ENCODE peak calls at places on chromosomes 2 and 18, in five cellular contexts. L is astrocyte of the spinal cord; P is A549; V is MM.1S; H is CD4-positive, alpha-beta T cell. B is an unnamed sample.

GRCh38 chr2:100244881-100245605 is 77.3 kb downstream of the LONRF2 start:
- DNase-seq in L (peak; percentile 67), V (no peak), P (no peak), H (no peak), B (no peak)

GRCh38 chr2:17851731-17852585 is 26.5 kb upstream of the KCNS3 start:
- DNase-seq in P (peak; percentile 64), L (peak; percentile 74), H (no peak), V (peak; percentile 61), B (peak; percentile 62)

GRCh38 chr2:48251437-48252148 is 278.4 kb upstream of the STON1 start:
- DNase-seq in V (no peak), P (no peak), L (no peak), H (no peak), B (no peak)

GRCh38 chr2:128684523-128684922 is 365.9 kb upstream of the HS6ST1 start:
- DNase-seq in P (no peak), V (no peak), H (no peak), L (no peak), B (no peak)

GRCh38 chr2:38377501-38378258 is 607 bp upstream of the ATL2 start:
- DNase-seq in H (no peak), V (peak; percentile 22), L (peak; percentile 78), P (peak; percentile 17), B (no peak)

GRCh38 chr2:169452080-169452479 is 27.2 kb upstream of the BBS5 start:
- DNase-seq in P (peak; percentile 64), V (peak; percentile 28), H (no peak), L (peak; percentile 49), B (peak; percentile 10)

GRCh38 chr2:196245746-196246145 is 74.4 kb upstream of the STK17B start:
- DNase-seq in L (no peak), V (no peak), P (no peak), H (no peak), B (no peak)

GRCh38 chr2:205996156-205996555 is 89.8 kb downstream of the INO80D start:
- DNase-seq in V (no peak), L (no peak), P (no peak), H (no peak), B (no peak)

GRCh38 chr2:39881494-39881893 is 102.4 kb upstream of the THUMPD2 start:
- DNase-seq in V (no peak), H (no peak), P (peak; percentile 29), L (peak; percentile 19), B (no peak)

GRCh38 chr2:207219716-207220414 is 54.1 kb upstream of the KLF7 start:
- DNase-seq in L (peak; percentile 90), V (no peak), H (no peak), P (peak; percentile 43), B (no peak)

GRCh38 chr2:177692828-177693269 is 300.3 kb downstream of the AGPS start:
- DNase-seq in V (no peak), L (no peak), H (no peak), P (peak; percentile 55), B (no peak)

GRCh38 chr2:224646242-224646846 is 61.2 kb upstream of the CUL3 start:
- DNase-seq in P (peak; percentile 36), V (peak; percentile 14), L (peak; percentile 7), H (no peak), B (peak; percentile 38)

GRCh38 chr18:25239636-25240468 is 112.1 kb downstream of the ZNF521 start:
- DNase-seq in P (no peak), H (no peak), L (no peak), V (no peak), B (no peak)

GRCh38 chr2:191384829-191385228 is 139.6 kb downstream of the MYO1B start:
- DNase-seq in V (no peak), P (no peak), L (peak; percentile 19), H (no peak), B (no peak)

GRCh38 chr18:40874233-40874632 is 1080.8 kb upstream of the PIK3C3 start:
- DNase-seq in P (no peak), H (no peak), V (no peak), L (peak; percentile 34), B (no peak)

GRCh38 chr2:130727286-130727924 is 1.5 kb upstream of the GPR148 start:
- DNase-seq in V (peak; percentile 79), L (peak; percentile 70), H (peak; percentile 88), P (peak; percentile 88), B (peak; percentile 81)

GRCh38 chr2:70947556-70948184 is 12.0 kb downstream of the ATP6V1B1 start:
- DNase-seq in P (no peak), V (no peak), L (peak; percentile 51), H (no peak), B (no peak)

GRCh38 chr2:238183846-238184245 is 19.6 kb downstream of the ILKAP start:
- DNase-seq in L (peak; percentile 62), V (no peak), P (no peak), H (no peak), B (no peak)

GRCh38 chr2:33532146-33532545 is 55.7 kb downstream of the RASGRP3 start:
- DNase-seq in L (no peak), V (no peak), P (no peak), H (no peak), B (no peak)

GRCh38 chr2:241020201-241020600 is 21.8 kb downstream of the SNED1 start:
- DNase-seq in V (no peak), P (no peak), H (no peak), L (no peak), B (no peak)

GRCh38 chr2:60070851-60071250 is 482.6 kb downstream of the BCL11A start:
- DNase-seq in V (no peak), H (no peak), L (no peak), P (no peak), B (no peak)

GRCh38 chr2:118312963-118313756 is 224.9 kb downstream of the INSIG2 start:
- DNase-seq in V (no peak), H (no peak), L (no peak), P (no peak), B (no peak)

GRCh38 chr2:66578067-66578852 is 143.3 kb downstream of the MEIS1 start:
- DNase-seq in H (no peak), L (peak; percentile 46), V (no peak), P (no peak), B (no peak)

GRCh38 chr2:40284797-40285196 is 167.1 kb downstream of the SLC8A1 start:
- DNase-seq in P (no peak), V (no peak), H (no peak), L (no peak), B (no peak)

GRCh38 chr2:241559489-241560180 is 1.1 kb downstream of the BOK start:
- DNase-seq in V (no peak), P (peak; percentile 60), H (no peak), L (peak; percentile 44), B (peak; percentile 49)

GRCh38 chr2:30465171-30465545 is 18.1 kb downstream of the LCLAT1 start:
- DNase-seq in V (no peak), L (no peak), H (no peak), P (no peak), B (no peak)

GRCh38 chr18:26017929-26018328 is 72.5 kb downstream of the SS18 start:
- DNase-seq in P (peak; percentile 4), L (no peak), H (no peak), V (peak; percentile 33), B (no peak)

GRCh38 chr2:110674620-110675555 is 3.0 kb downstream of the BUB1 start:
- DNase-seq in H (peak; percentile 11), V (peak; percentile 95), L (peak; percentile 48), P (peak; percentile 42), B (no peak)

GRCh38 chr2:99663641-99664040 is 173.8 kb upstream of the REV1 start:
- DNase-seq in V (no peak), H (no peak), P (no peak), L (no peak), B (no peak)

GRCh38 chr2:238586931-238587775 is 160.4 kb downstream of the ASB1 start:
- DNase-seq in V (no peak), H (no peak), L (no peak), P (no peak), B (no peak)

GRCh38 chr2:169716229-169716886 is 17.3 kb upstream of the KLHL23 start:
- DNase-seq in H (no peak), P (no peak), L (peak; percentile 25), V (no peak), B (no peak)

GRCh38 chr2:165725421-165725820 is 68.6 kb downstream of the GALNT3 start:
- DNase-seq in V (no peak), H (no peak), L (peak; percentile 71), P (no peak), B (no peak)

GRCh38 chr2:34736482-34736881 is 1137.4 kb upstream of the FAM98A start:
- DNase-seq in H (no peak), P (no peak), L (no peak), V (no peak), B (no peak)

GRCh38 chr2:34734662-34735061 is 1135.6 kb upstream of the FAM98A start:
- DNase-seq in V (no peak), H (no peak), P (no peak), L (no peak), B (no peak)

GRCh38 chr2:34734042-34734441 is 1134.9 kb upstream of the FAM98A start:
- DNase-seq in H (no peak), V (no peak), P (no peak), L (no peak), B (no peak)

GRCh38 chr2:34738691-34739090 is 1139.6 kb upstream of the FAM98A start:
- DNase-seq in P (no peak), V (no peak), H (no peak), L (no peak), B (peak; percentile 52)
- TF ChIP-seq CTCF in P (no peak), V (peak; percentile 28), H (no peak), L (no peak), B (peak; percentile 60)

DNA sequence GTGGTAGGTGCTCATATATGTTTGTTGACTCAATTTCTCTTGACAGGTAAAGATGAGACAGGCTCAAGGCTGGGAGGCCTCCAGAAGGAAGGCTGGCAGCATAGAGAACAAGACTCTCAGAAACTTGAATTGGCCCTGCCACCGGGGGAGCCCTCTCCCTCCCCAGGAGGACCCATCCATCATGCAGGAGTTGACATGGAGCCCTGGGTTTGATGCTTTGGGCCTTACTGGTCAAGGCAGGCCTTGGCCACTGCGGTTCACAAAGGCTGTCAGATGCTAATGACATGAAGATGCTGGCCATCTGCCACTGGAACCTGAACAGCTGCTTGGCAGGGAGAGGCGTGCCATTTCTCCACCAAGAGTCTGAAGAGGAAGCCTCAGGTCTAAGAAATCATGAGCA is 193.6 kb downstream of the MTCL1 start:
- DNase-seq in H (no peak), L (no peak), V (no peak), P (no peak), B (no peak)
- TF ChIP-seq CTCF in H (no peak), L (no peak), V (no peak), P (no peak), B (no peak)

GRCh38 chr2:3035385-3036050 is 342.1 kb downstream of the EIPR1 start:
- DNase-seq in L (no peak), P (no peak), H (no peak), V (no peak), B (no peak)

GRCh38 chr2:3033315-3033714 is 344.3 kb downstream of the EIPR1 start:
- DNase-seq in V (no peak), P (no peak), H (no peak), L (no peak), B (no peak)

GRCh38 chr2:3036432-3037125 is 341.0 kb downstream of the EIPR1 start:
- DNase-seq in V (no peak), L (no peak), P (no peak), H (no peak), B (no peak)

GRCh38 chr2:3034856-3035255 is 342.8 kb downstream of the EIPR1 start:
- DNase-seq in L (no peak), V (no peak), P (no peak), H (no peak), B (no peak)

GRCh38 chr2:3034396-3034795 is 343.2 kb downstream of the EIPR1 start:
- DNase-seq in L (no peak), V (no peak), H (no peak), P (no peak), B (no peak)
- TF ChIP-seq CTCF in L (no peak), V (no peak), H (no peak), P (no peak), B (no peak)

GRCh38 chr18:32072321-32072720 is 19.4 kb upstream of the RNF138 start:
- DNase-seq in V (peak; percentile 14), L (no peak), H (no peak), P (no peak), B (no peak)
- TF ChIP-seq CTCF in V (peak; percentile 47), L (peak; percentile 43), H (peak; percentile 66), P (peak; percentile 25), B (peak; percentile 66)

B was measured in endothelial cell.